ENCODE peak calls at places on chromosome 22, in five cellular contexts. One of them, this sample, is unnamed.

GRCh38 chr22:50186181-50186731 is 543 bp downstream of the TRABD start:
- DNase-seq in Kasumi-1: no peak
- DNase-seq in cardiac fibroblast: no peak
- DNase-seq in non-pigmented ciliary epithelial cell: no peak
- DNase-seq in anterior cingulate cortex: no peak
- DNase-seq in this sample: peak

GRCh38 chr22:17217179-17217578 is 2.1 kb downstream of the ADA2 start:
- DNase-seq in anterior cingulate cortex: no peak
- DNase-seq in non-pigmented ciliary epithelial cell: no peak
- DNase-seq in cardiac fibroblast: no peak
- DNase-seq in Kasumi-1: no peak
- DNase-seq in this sample: no peak

GRCh38 chr22:46432164-46433068 is 96.9 kb downstream of the TRMU start:
- DNase-seq in anterior cingulate cortex: no peak
- DNase-seq in non-pigmented ciliary epithelial cell: no peak
- DNase-seq in Kasumi-1: no peak
- DNase-seq in cardiac fibroblast: no peak
- DNase-seq in this sample: no peak

GRCh38 chr22:27212617-27213177 is 555.3 kb downstream of the MIAT start:
- DNase-seq in non-pigmented ciliary epithelial cell: peak
- DNase-seq in Kasumi-1: no peak
- DNase-seq in anterior cingulate cortex: no peak
- DNase-seq in cardiac fibroblast: peak
- DNase-seq in this sample: peak

GRCh38 chr22:23267225-23268043 is 87.1 kb downstream of the BCR start:
- DNase-seq in non-pigmented ciliary epithelial cell: no peak
- DNase-seq in cardiac fibroblast: no peak
- DNase-seq in anterior cingulate cortex: no peak
- DNase-seq in Kasumi-1: no peak
- DNase-seq in this sample: no peak

GRCh38 chr22:17436382-17436951 is 67.2 kb downstream of the CECR2 start:
- DNase-seq in anterior cingulate cortex: no peak
- DNase-seq in cardiac fibroblast: peak
- DNase-seq in non-pigmented ciliary epithelial cell: no peak
- DNase-seq in Kasumi-1: peak
- DNase-seq in this sample: no peak

GRCh38 chr22:19874307-19875060 is 19.8 kb upstream of the GNB1L start:
- DNase-seq in Kasumi-1: no peak
- DNase-seq in non-pigmented ciliary epithelial cell: no peak
- DNase-seq in cardiac fibroblast: no peak
- DNase-seq in anterior cingulate cortex: no peak
- DNase-seq in this sample: no peak

GRCh38 chr22:27420817-27421361 is 380.7 kb downstream of the MN1 start:
- DNase-seq in anterior cingulate cortex: no peak
- DNase-seq in non-pigmented ciliary epithelial cell: peak
- DNase-seq in cardiac fibroblast: peak
- DNase-seq in Kasumi-1: no peak
- DNase-seq in this sample: peak

GRCh38 chr22:21067901-21068680 is 22.3 kb downstream of the LRRC74B start:
- DNase-seq in anterior cingulate cortex: no peak
- DNase-seq in cardiac fibroblast: no peak
- DNase-seq in non-pigmented ciliary epithelial cell: no peak
- DNase-seq in Kasumi-1: no peak
- DNase-seq in this sample: no peak

GRCh38 chr22:20029550-20030225 is 8.8 kb downstream of the TANGO2 start:
- DNase-seq in cardiac fibroblast: no peak
- DNase-seq in non-pigmented ciliary epithelial cell: no peak
- DNase-seq in anterior cingulate cortex: no peak
- DNase-seq in Kasumi-1: no peak
- DNase-seq in this sample: no peak

GRCh38 chr22:20305894-20306645 is 13.8 kb downstream of the DGCR6L start:
- DNase-seq in anterior cingulate cortex: no peak
- DNase-seq in Kasumi-1: no peak
- DNase-seq in cardiac fibroblast: no peak
- DNase-seq in non-pigmented ciliary epithelial cell: no peak
- DNase-seq in this sample: no peak

GRCh38 chr22:39349967-39350802 is at the start of gene SYNGR1:
- DNase-seq in Kasumi-1: no peak
- DNase-seq in anterior cingulate cortex: no peak
- DNase-seq in cardiac fibroblast: no peak
- DNase-seq in non-pigmented ciliary epithelial cell: no peak
- DNase-seq in this sample: no peak

GRCh38 chr22:43481528-43482309 is 69.9 kb downstream of the MPPED1 start:
- DNase-seq in Kasumi-1: peak
- DNase-seq in anterior cingulate cortex: no peak
- DNase-seq in non-pigmented ciliary epithelial cell: no peak
- DNase-seq in cardiac fibroblast: no peak
- DNase-seq in this sample: no peak

GRCh38 chr22:35631597-35631996 is 14.5 kb upstream of the MB start:
- DNase-seq in anterior cingulate cortex: no peak
- DNase-seq in non-pigmented ciliary epithelial cell: no peak
- DNase-seq in cardiac fibroblast: peak
- DNase-seq in Kasumi-1: peak
- DNase-seq in this sample: no peak

GRCh38 chr22:49617866-49618688 is 209.6 kb downstream of the BRD1 start:
- DNase-seq in cardiac fibroblast: no peak
- DNase-seq in non-pigmented ciliary epithelial cell: no peak
- DNase-seq in Kasumi-1: no peak
- DNase-seq in anterior cingulate cortex: no peak
- DNase-seq in this sample: no peak